ENCODE peak calls at places on chromosomes 16 and 17, in four cellular contexts. L, Z, X and P are unnamed samples.

GRCh38 chr17:19743101-19744100 is 4.7 kb downstream of the ALDH3A1 start:
- DNase-seq in L (no peak), Z (no peak), X (no peak), P (no peak)

GRCh38 chr17:760371-760770 is 8.3 kb upstream of the GEMIN4 start:
- DNase-seq in L (peak; percentile 60), Z (no peak), X (no peak), P (no peak)

GRCh38 chr16:80670170-80670865 is 129.5 kb downstream of the DYNLRB2 start:
- DNase-seq in L (no peak), Z (no peak), X (no peak), P (no peak)

GRCh38 chr17:37131064-37131463 is 182.3 kb downstream of the AATF start:
- DNase-seq in L (no peak), Z (no peak), X (peak; percentile 22), P (no peak)

GRCh38 chr16:57271867-57272495 is 12.5 kb downstream of the PLLP start:
- DNase-seq in L (peak; percentile 3), Z (no peak), X (no peak), P (no peak)

GRCh38 chr17:49360796-49361128 is 1.3 kb downstream of the ZNF652 start:
- DNase-seq in L (no peak), Z (no peak), X (no peak), P (no peak)

GRCh38 chr17:77645441-77646430 is 312.8 kb upstream of the TNRC6C start:
- DNase-seq in L (no peak), Z (no peak), X (peak; percentile 4), P (no peak)

GRCh38 chr16:30065943-30066881 is 652 bp downstream of the ALDOA start:
- DNase-seq in L (no peak), Z (no peak), X (peak; percentile 72), P (peak; percentile 52)

GRCh38 chr16:89729293-89729692 is 8.0 kb downstream of the ZNF276 start:
- DNase-seq in L (no peak), Z (no peak), X (no peak), P (no peak)

GRCh38 chr16:67349172-67349571 is 22.6 kb downstream of the LRRC36 start:
- DNase-seq in L (no peak), Z (no peak), X (peak; percentile 41), P (no peak)

GRCh38 chr16:14460726-14461125 is 169.3 kb downstream of the PARN start:
- DNase-seq in L (no peak), Z (no peak), X (no peak), P (no peak)

GRCh38 chr17:17919169-17920107 is 52.8 kb downstream of the TOM1L2 start:
- DNase-seq in L (peak; percentile 72), Z (peak; percentile 62), X (peak; percentile 82), P (peak; percentile 87)

GRCh38 chr17:83064021-83064731 is 15.2 kb upstream of the METRNL start:
- DNase-seq in L (peak; percentile 30), Z (no peak), X (no peak), P (no peak)

GRCh38 chr17:32116937-32117336 is 25.4 kb upstream of the RHOT1 start:
- DNase-seq in L (no peak), Z (no peak), X (no peak), P (no peak)

GRCh38 chr17:8954339-8954738 is 11.2 kb downstream of the PIK3R5 start:
- DNase-seq in L (peak; percentile 83), Z (peak; percentile 54), X (no peak), P (peak; percentile 42)

GRCh38 chr17:62653002-62653830 is 25.7 kb downstream of the MRC2 start:
- DNase-seq in L (peak; percentile 83), Z (peak; percentile 67), X (peak; percentile 49), P (peak; percentile 80)

GRCh38 chr17:1108810-1109605 is 70.8 kb downstream of the ABR start:
- DNase-seq in L (peak; percentile 85), Z (peak; percentile 68), X (peak; percentile 58), P (peak; percentile 57)

GRCh38 chr17:13735444-13735843 is 133.7 kb upstream of the HS3ST3A1 start:
- DNase-seq in L (no peak), Z (no peak), X (no peak), P (no peak)

GRCh38 chr16:59527206-59527997 is 793.3 kb upstream of the GOT2 start:
- DNase-seq in L (no peak), Z (no peak), X (peak; percentile 1), P (no peak)

GRCh38 chr17:43906951-43907424 is 348 bp downstream of the MPP2 start:
- DNase-seq in L (no peak), Z (no peak), X (no peak), P (no peak)

GRCh38 chr17:77537566-77537965 is 396.8 kb downstream of the SEC14L1 start:
- DNase-seq in L (no peak), Z (no peak), X (no peak), P (no peak)

GRCh38 chr17:74935585-74936469 is at the start of gene OTOP3:
- DNase-seq in L (peak; percentile 31), Z (no peak), X (no peak), P (no peak)

GRCh38 chr17:82862758-82863645 is 23.2 kb upstream of the ZNF750 start:
- DNase-seq in L (no peak), Z (no peak), X (no peak), P (no peak)

GRCh38 chr17:57953703-57954420 is 1.4 kb downstream of the CUEDC1 start:
- DNase-seq in L (no peak), Z (no peak), X (no peak), P (no peak)

GRCh38 chr17:38329284-38329683 is 14.5 kb downstream of the GPR179 start:
- DNase-seq in L (no peak), Z (no peak), X (no peak), P (no peak)

GRCh38 chr16:19583665-19584300 is 28.3 kb downstream of the VPS35L start:
- DNase-seq in L (no peak), Z (no peak), X (peak; percentile 71), P (peak; percentile 40)

GRCh38 chr17:63039899-63040602 is 74.0 kb downstream of the TANC2 start:
- DNase-seq in L (no peak), Z (no peak), X (peak; percentile 46), P (no peak)

GRCh38 chr17:82134101-82134500 is 36.1 kb upstream of the FASN start:
- DNase-seq in L (no peak), Z (peak; percentile 36), X (peak; percentile 5), P (no peak)

GRCh38 chr17:38358586-38359513 is 7.2 kb downstream of the SOCS7 start:
- DNase-seq in L (no peak), Z (no peak), X (no peak), P (no peak)

GRCh38 chr17:78329263-78330059 is 30.4 kb downstream of the SOCS3 start:
- DNase-seq in L (no peak), Z (no peak), X (peak; percentile 54), P (no peak)

GRCh38 chr17:50043290-50044148 is 12.4 kb upstream of the ITGA3 start:
- DNase-seq in L (peak; percentile 57), Z (peak; percentile 49), X (peak; percentile 56), P (peak; percentile 69)

GRCh38 chr16:14057878-14058382 is 13.2 kb upstream of the MRTFB start:
- DNase-seq in L (no peak), Z (no peak), X (peak; percentile 41), P (no peak)

GRCh38 chr16:23863511-23864422 is 28.0 kb downstream of the PRKCB start:
- DNase-seq in L (no peak), Z (no peak), X (no peak), P (peak; percentile 26)

GRCh38 chr17:30236807-30237206 is 1.3 kb upstream of the SLC6A4 start:
- DNase-seq in L (peak; percentile 72), Z (peak; percentile 53), X (peak; percentile 40), P (peak; percentile 37)

GRCh38 chr16:11636172-11636721 is 32.0 kb upstream of the SNN start:
- DNase-seq in L (no peak), Z (no peak), X (no peak), P (peak; percentile 70)

GRCh38 chr17:7217113-7217987 is 2.3 kb downstream of the DLG4 start:
- DNase-seq in L (peak; percentile 64), Z (peak; percentile 47), X (peak; percentile 84), P (no peak)

GRCh38 chr17:20278805-20279204 is 188.5 kb downstream of the LGALS9B start:
- DNase-seq in L (no peak), Z (no peak), X (no peak), P (no peak)

GRCh38 chr16:11290102-11290893 is 9.2 kb upstream of the PRM1 start:
- DNase-seq in L (no peak), Z (no peak), X (no peak), P (no peak)

GRCh38 chr16:11331967-11332366 is 13.3 kb upstream of the RMI2 start:
- DNase-seq in L (no peak), Z (no peak), X (no peak), P (no peak)